ENCODE peak calls at places on chromosomes 7 and 10, in seven cellular contexts. E is HS-5; N is fibroblast of lung; W is Ammon's horn; K is central memory CD8-positive, alpha-beta T cell; B is LNCaP clone FGC; S is GM04503. X is an unnamed sample.

GRCh38 chr10:109982812-109983211 is 25.0 kb upstream of the ADD3 start:
- DNase-seq in E (no peak), N (no peak), W (no peak), K (no peak), B (no peak), S (no peak), X (no peak)

GRCh38 chr10:7210516-7210915 is 200.3 kb downstream of the SFMBT2 start:
- DNase-seq in E (no peak), N (no peak), W (no peak), K (no peak), B (no peak), S (no peak), X (no peak)

GRCh38 chr10:61793760-61794713 is 107.5 kb upstream of the ARID5B start:
- DNase-seq in E (no peak), N (peak), W (no peak), K (no peak), B (peak), S (no peak), X (no peak)

GRCh38 chr10:59678884-59679301 is 30.8 kb downstream of the SLC16A9 start:
- DNase-seq in E (peak), N (no peak), W (no peak), K (no peak), B (no peak), S (no peak), X (peak)

GRCh38 chr7:140016540-140016939 is 46.2 kb downstream of the PARP12 start:
- DNase-seq in E (no peak), N (no peak), W (no peak), K (no peak), B (no peak), S (no peak), X (no peak)

GRCh38 chr10:36211856-36212255 is 569.8 kb upstream of the FZD8 start:
- DNase-seq in E (no peak), N (no peak), W (no peak), K (no peak), B (no peak), S (no peak), X (no peak)

GRCh38 chr7:47227762-47228177 is 354.1 kb downstream of the TNS3 start:
- DNase-seq in E (no peak), N (peak), W (no peak), K (no peak), B (no peak), S (peak), X (peak)

GRCh38 chr10:67818323-67818722 is 19.7 kb downstream of the DNAJC12 start:
- DNase-seq in E (no peak), N (no peak), W (no peak), K (no peak), B (no peak), S (no peak), X (peak)

GRCh38 chr10:79321494-79321882 is 25.8 kb upstream of the PPIF start:
- DNase-seq in E (no peak), N (no peak), W (no peak), K (no peak), B (no peak), S (no peak), X (no peak)

GRCh38 chr10:49750546-49750945 is 11.6 kb downstream of the OGDHL start:
- DNase-seq in E (no peak), N (no peak), W (no peak), K (no peak), B (no peak), S (no peak), X (no peak)

GRCh38 chr7:75695036-75695435 is 43.7 kb downstream of the HIP1 start:
- DNase-seq in E (no peak), N (no peak), W (no peak), K (no peak), B (no peak), S (no peak), X (no peak)

GRCh38 chr10:117653170-117653515 is 110.6 kb downstream of the EMX2 start:
- DNase-seq in E (peak), N (peak), W (no peak), K (no peak), B (no peak), S (peak), X (peak)

GRCh38 chr7:37916673-37917660 is at the start of gene SFRP4:
- DNase-seq in E (peak), N (peak), W (peak), K (no peak), B (no peak), S (no peak), X (peak)